ENCODE peak calls at places on chromosome 9, in four cellular contexts. N, K, F and Y are unnamed samples.

GRCh38 chr9:25677301-25678146 is 720 bp downstream of the TUSC1 start:
- DNase-seq in N (peak; percentile 69), F (peak; percentile 81), K (no peak), Y (no peak)

GRCh38 chr9:114238471-114238870 is 83.1 kb downstream of the COL27A1 start:
- DNase-seq in F (no peak), K (no peak), N (no peak), Y (no peak)

GRCh38 chr9:13857521-13857920 is 456.4 kb downstream of the NFIB start:
- DNase-seq in F (no peak), K (no peak), N (no peak), Y (no peak)

GRCh38 chr9:107172160-107172978 is 110.7 kb upstream of the RAD23B start:
- DNase-seq in N (peak; percentile 56), F (peak; percentile 81), K (peak; percentile 71), Y (peak; percentile 50)

GRCh38 chr9:121252104-121252851 is 15.7 kb upstream of the GSN start:
- DNase-seq in F (no peak), K (no peak), N (no peak), Y (peak; percentile 86)

GRCh38 chr9:128818839-128819715 is 777 bp downstream of the ENDOG start:
- DNase-seq in F (peak; percentile 39), N (peak; percentile 45), K (peak; percentile 69), Y (peak; percentile 46)

GRCh38 chr9:121634800-121635261 is 16.6 kb upstream of the DAB2IP start:
- DNase-seq in F (peak; percentile 64), K (no peak), N (no peak), Y (no peak)

GRCh38 chr9:114546851-114547250 is 40.7 kb upstream of the ATP6V1G1 start:
- DNase-seq in N (no peak), F (no peak), K (no peak), Y (no peak)

GRCh38 chr9:33297455-33297854 is 7.1 kb downstream of the NFX1 start:
- DNase-seq in F (peak; percentile 67), K (no peak), N (no peak), Y (peak; percentile 59)

GRCh38 chr9:125110464-125110863 is 32.9 kb downstream of the SCAI start:
- DNase-seq in K (no peak), F (no peak), N (no peak), Y (peak; percentile 55)

GRCh38 chr9:85089188-85089969 is 419.9 kb downstream of the NTRK2 start:
- DNase-seq in K (no peak), N (no peak), F (no peak), Y (no peak)